ENCODE peak calls at places on chromosomes 5 and 9, in nine cellular contexts. S is NCI-H460; I is right cardiac atrium; N is tibial artery; E is left ventricle myocardium inferior; G is T-helper 1 cell; O is NCI-H774; M is aorta; U is stimulated activated CD8-positive, alpha-beta memory T cell treated with anti-CD3 and anti-CD28 coated beads, Interleukin-12 subunit alpha, Interleukin-12 subunit beta, amount 100 ng/mL, for 1 hour. T is an unnamed sample.

GRCh38 chr5:142717582-142718215 is 31.8 kb upstream of the FGF1 start:
- DNase-seq in S (peak), I (no peak), N (no peak), E (no peak), G (no peak), O (peak), M (peak), U (no peak), T (no peak)

GRCh38 chr9:129569506-129570449 is 51.1 kb downstream of the C9orf50 start:
- DNase-seq in S (no peak), I (peak), N (no peak), E (no peak), G (no peak), O (no peak), M (no peak), U (no peak), T (no peak)

GRCh38 chr5:146345578-146346366 is 7.1 kb downstream of the POU4F3 start:
- DNase-seq in S (no peak), I (no peak), N (no peak), E (no peak), G (no peak), O (no peak), M (no peak), U (no peak), T (no peak)

GRCh38 chr9:72952394-72952720 is 496 bp downstream of the ALDH1A1 start:
- DNase-seq in S (no peak), I (no peak), N (no peak), E (no peak), G (no peak), O (no peak), M (no peak), U (no peak), T (no peak)

GRCh38 chr5:44388504-44389409 is 463 bp downstream of the FGF10 start:
- DNase-seq in S (no peak), I (peak), N (no peak), E (peak), G (no peak), O (no peak), M (peak), U (no peak), T (peak)

GRCh38 chr5:181170237-181170830 is 22.9 kb downstream of the OR2V2 start:
- DNase-seq in S (no peak), I (no peak), N (no peak), E (no peak), G (no peak), O (no peak), M (no peak), U (no peak), T (no peak)

GRCh38 chr9:137550241-137550621 is at the start of gene PNPLA7:
- DNase-seq in S (peak), I (peak), N (peak), E (peak), G (peak), O (peak), M (peak), U (peak), T (peak)

GRCh38 chr9:98867434-98868168 is 60.1 kb downstream of the GALNT12 start:
- DNase-seq in S (peak), I (peak), N (peak), E (peak), G (no peak), O (no peak), M (peak), U (no peak), T (peak)

GRCh38 chr5:141003026-141003425 is 36.8 kb downstream of the PCDHAC2 start:
- DNase-seq in S (no peak), I (no peak), N (no peak), E (no peak), G (no peak), O (no peak), M (no peak), U (no peak), T (no peak)

GRCh38 chr5:43242196-43242595 is 50.2 kb downstream of the NIM1K start:
- DNase-seq in S (no peak), I (no peak), N (no peak), E (no peak), G (no peak), O (no peak), M (no peak), U (no peak), T (no peak)

GRCh38 chr5:20105915-20106314 is 117.9 kb upstream of the CDH18 start:
- DNase-seq in S (no peak), I (no peak), N (no peak), E (no peak), G (no peak), O (peak), M (no peak), U (no peak), T (no peak)

GRCh38 chr9:70420267-70421019 is 6.0 kb upstream of the KLF9 start:
- DNase-seq in S (peak), I (peak), N (peak), E (peak), G (peak), O (peak), M (peak), U (peak), T (peak)

GRCh38 chr9:136693135-136693489 is 5.9 kb upstream of the AGPAT2 start:
- DNase-seq in S (no peak), I (no peak), N (no peak), E (no peak), G (no peak), O (no peak), M (no peak), U (no peak), T (no peak)

GRCh38 chr5:10793785-10794184 is 32.8 kb upstream of the DAP start:
- DNase-seq in S (no peak), I (no peak), N (no peak), E (no peak), G (no peak), O (no peak), M (no peak), U (no peak), T (no peak)

GRCh38 chr5:150574818-150575537 is 65.5 kb upstream of the SYNPO start:
- DNase-seq in S (no peak), I (peak), N (no peak), E (no peak), G (no peak), O (no peak), M (no peak), U (no peak), T (no peak)

GRCh38 chr5:135214897-135215616 is 181.0 kb upstream of the PITX1 start:
- DNase-seq in S (no peak), I (no peak), N (peak), E (no peak), G (no peak), O (no peak), M (no peak), U (no peak), T (no peak)

GRCh38 chr9:135992486-135993408 is 31.6 kb upstream of the UBAC1 start:
- DNase-seq in S (peak), I (peak), N (peak), E (peak), G (no peak), O (peak), M (peak), U (no peak), T (peak)

GRCh38 chr5:53359906-53360305 is 120.5 kb upstream of the FST start:
- DNase-seq in S (no peak), I (no peak), N (no peak), E (no peak), G (no peak), O (no peak), M (no peak), U (no peak), T (no peak)

GRCh38 chr9:108967916-108968315 is 33.7 kb downstream of the ABITRAM start:
- DNase-seq in S (no peak), I (no peak), N (no peak), E (peak), G (no peak), O (no peak), M (no peak), U (no peak), T (peak)

GRCh38 chr5:95720094-95720793 is 10.9 kb upstream of the RHOBTB3 start:
- DNase-seq in S (no peak), I (no peak), N (peak), E (no peak), G (no peak), O (peak), M (no peak), U (no peak), T (no peak)

GRCh38 chr5:92180406-92180805 is 797.3 kb upstream of the ARRDC3 start:
- DNase-seq in S (no peak), I (no peak), N (no peak), E (no peak), G (no peak), O (no peak), M (no peak), U (no peak), T (no peak)

GRCh38 chr5:111848374-111848914 is 91.5 kb upstream of the NREP start:
- DNase-seq in S (no peak), I (no peak), N (no peak), E (no peak), G (no peak), O (peak), M (no peak), U (no peak), T (no peak)

GRCh38 chr9:25396828-25397227 is 281.4 kb downstream of the TUSC1 start:
- DNase-seq in S (no peak), I (no peak), N (no peak), E (no peak), G (no peak), O (no peak), M (no peak), U (no peak), T (no peak)

GRCh38 chr5:9381464-9381863 is 164.4 kb downstream of the SEMA5A start:
- DNase-seq in S (no peak), I (no peak), N (no peak), E (no peak), G (no peak), O (no peak), M (no peak), U (no peak), T (no peak)

GRCh38 chr5:80159133-80159815 is 96.6 kb downstream of the SERINC5 start:
- DNase-seq in S (no peak), I (no peak), N (no peak), E (no peak), G (no peak), O (no peak), M (no peak), U (no peak), T (no peak)

GRCh38 chr5:175778951-175779475 is 92.4 kb upstream of the CPLX2 start:
- DNase-seq in S (no peak), I (no peak), N (no peak), E (peak), G (no peak), O (peak), M (no peak), U (no peak), T (peak)

GRCh38 chr5:16411741-16412455 is 53.7 kb downstream of the ZNF622 start:
- DNase-seq in S (no peak), I (no peak), N (no peak), E (no peak), G (no peak), O (no peak), M (no peak), U (no peak), T (no peak)

GRCh38 chr5:88045146-88045545 is 223.5 kb downstream of the TMEM161B start:
- DNase-seq in S (no peak), I (no peak), N (no peak), E (no peak), G (no peak), O (no peak), M (no peak), U (no peak), T (no peak)

GRCh38 chr5:81522571-81522970 is 128.6 kb upstream of the ACOT12 start:
- DNase-seq in S (no peak), I (no peak), N (no peak), E (no peak), G (no peak), O (no peak), M (no peak), U (no peak), T (no peak)

GRCh38 chr9:134716067-134716466 is 74.5 kb downstream of the COL5A1 start:
- DNase-seq in S (no peak), I (peak), N (no peak), E (no peak), G (no peak), O (no peak), M (no peak), U (no peak), T (no peak)